ENCODE peak calls at places on chromosomes 1 and 21, in four cellular contexts. R is cardiac fibroblast, V is AG10803, L is GM06990. J is an unnamed sample.

GRCh38 chr21:37425684-37426083 is 59.1 kb downstream of the DYRK1A start:
- DNase-seq in R (no peak), V (no peak), L (no peak), J (no peak)

GRCh38 chr1:23557471-23558124 is 1.7 kb downstream of the ID3 start:
- DNase-seq in R (peak; percentile 44), V (no peak), L (no peak), J (no peak)

GRCh38 chr1:28139033-28139712 is 37.3 kb downstream of the PTAFR start:
- DNase-seq in R (peak; percentile 93), V (peak; percentile 74), L (no peak), J (no peak)

GRCh38 chr1:2322593-2323295 is 68.6 kb downstream of the MORN1 start:
- DNase-seq in R (no peak), V (peak; percentile 74), L (no peak), J (no peak)

GRCh38 chr1:167439301-167439988 is 78.9 kb downstream of the CD247 start:
- DNase-seq in R (peak; percentile 56), V (no peak), L (peak; percentile 59), J (no peak)

GRCh38 chr1:27970401-27970800 is 10.6 kb downstream of the XKR8 start:
- DNase-seq in R (peak; percentile 86), V (peak; percentile 89), L (no peak), J (no peak)

GRCh38 chr21:14881863-14882262 is 182.9 kb downstream of the NRIP1 start:
- DNase-seq in R (no peak), V (no peak), L (no peak), J (no peak)

GRCh38 chr1:203557390-203557789 is 63.4 kb downstream of the OPTC start:
- DNase-seq in R (peak; percentile 63), V (peak; percentile 91), L (no peak), J (no peak)

GRCh38 chr1:71276466-71276865 is 195.6 kb upstream of the ZRANB2 start:
- DNase-seq in R (peak; percentile 11), V (no peak), L (no peak), J (no peak)

GRCh38 chr1:226489718-226490440 is 58.7 kb upstream of the STUM start:
- DNase-seq in R (no peak), V (no peak), L (no peak), J (no peak)

GRCh38 chr1:53888716-53889115 is 881 bp downstream of the YIPF1 start:
- DNase-seq in R (no peak), V (no peak), L (no peak), J (no peak)

GRCh38 chr1:234529661-234530237 is 50.8 kb upstream of the TARBP1 start:
- DNase-seq in R (no peak), V (peak; percentile 45), L (no peak), J (no peak)

GRCh38 chr1:205670611-205671430 is 9.5 kb downstream of the SLC45A3 start:
- DNase-seq in R (no peak), V (no peak), L (no peak), J (no peak)

GRCh38 chr1:59058681-59059441 is 238.0 kb upstream of the FGGY start:
- DNase-seq in R (no peak), V (no peak), L (no peak), J (no peak)

GRCh38 chr1:37403166-37403565 is 71.2 kb upstream of the ZC3H12A start:
- DNase-seq in R (no peak), V (no peak), L (no peak), J (no peak)

GRCh38 chr1:242187171-242187570 is 188.3 kb upstream of the MAP1LC3C start:
- DNase-seq in R (no peak), V (no peak), L (no peak), J (no peak)

GRCh38 chr1:2534315-2534714 is 4.3 kb upstream of the HES5 start:
- DNase-seq in R (no peak), V (no peak), L (no peak), J (no peak)

GRCh38 chr1:116951175-116951935 is 41.6 kb downstream of the PTGFRN start:
- DNase-seq in R (peak; percentile 87), V (peak; percentile 73), L (no peak), J (no peak)

GRCh38 chr21:17793675-17794123 is 25.5 kb downstream of the C21orf91 start:
- DNase-seq in R (peak; percentile 62), V (peak; percentile 52), L (no peak), J (no peak)

GRCh38 chr1:16461681-16462080 is 21.2 kb downstream of the NECAP2 start:
- DNase-seq in R (no peak), V (no peak), L (no peak), J (no peak)

GRCh38 chr1:9401080-9401453 is 108.4 kb downstream of the SPSB1 start:
- DNase-seq in R (no peak), V (no peak), L (no peak), J (no peak)

GRCh38 chr1:64495878-64496277 is 25.9 kb downstream of the CACHD1 start:
- DNase-seq in R (no peak), V (no peak), L (no peak), J (peak; percentile 96)

GRCh38 chr21:29238967-29239289 is 59.8 kb upstream of the BACH1 start:
- DNase-seq in R (peak; percentile 61), V (peak; percentile 31), L (no peak), J (no peak)

GRCh38 chr1:27522860-27523665 is 33.1 kb upstream of the WASF2 start:
- DNase-seq in R (no peak), V (no peak), L (no peak), J (no peak)

GRCh38 chr21:15768045-15768601 is 38.3 kb downstream of the USP25 start:
- DNase-seq in R (no peak), V (no peak), L (no peak), J (no peak)

GRCh38 chr1:187262731-187263130 is 434.0 kb downstream of the PLA2G4A start:
- DNase-seq in R (no peak), V (no peak), L (no peak), J (no peak)

GRCh38 chr1:29490204-29490934 is 254.0 kb downstream of the PTPRU start:
- DNase-seq in R (no peak), V (no peak), L (no peak), J (no peak)

GRCh38 chr1:113488576-113489177 is 98.4 kb downstream of the MAGI3 start:
- DNase-seq in R (no peak), V (no peak), L (no peak), J (no peak)

GRCh38 chr1:163346326-163346870 is 24.6 kb downstream of the NUF2 start:
- DNase-seq in R (peak; percentile 50), V (no peak), L (no peak), J (no peak)

DNA sequence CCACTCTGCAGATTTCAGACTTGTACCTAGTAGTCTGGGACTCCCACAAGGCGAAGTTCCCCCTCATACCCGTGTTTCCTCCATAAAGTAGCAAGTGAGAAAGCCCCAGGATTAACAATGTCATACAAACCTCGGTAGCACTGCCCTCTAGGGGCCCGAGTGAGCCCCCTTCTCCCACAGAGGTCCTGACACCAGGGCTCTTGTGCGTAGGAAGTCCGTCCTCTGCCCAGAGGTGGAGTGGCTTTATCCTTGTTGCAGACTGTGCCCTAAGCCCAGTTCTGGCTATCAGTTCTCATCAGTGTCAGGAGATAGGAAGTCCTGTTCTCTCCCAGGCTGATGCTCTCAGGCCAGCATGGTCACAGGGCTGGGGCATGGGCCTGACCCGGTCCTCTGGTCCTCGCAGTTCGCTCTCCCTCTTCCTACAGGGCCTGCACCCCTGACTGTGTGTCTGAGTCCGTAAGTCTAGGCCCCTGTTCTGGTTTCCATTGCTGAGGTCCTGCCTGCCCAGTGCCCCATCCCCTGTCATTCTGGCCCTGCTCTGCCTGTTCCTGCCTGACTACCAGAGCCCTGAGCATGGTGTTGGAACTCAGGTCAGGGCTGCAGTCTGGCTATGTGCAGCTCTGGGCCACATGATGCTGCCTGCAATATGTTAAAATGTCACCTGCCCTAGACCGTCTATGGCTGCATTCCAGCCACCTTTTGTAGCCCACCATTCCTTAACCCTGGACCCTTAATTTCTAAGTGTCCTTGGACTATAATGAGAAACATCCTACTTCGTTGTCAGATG is 285.6 kb downstream of the ASTN1 start:
- DNase-seq in R (no peak), V (no peak), L (no peak), J (no peak)
- TF ChIP-seq CTCF in R (no peak), V (no peak), L (peak; percentile 33), J (no peak)

GRCh38 chr1:224411766-224412165 is 22.8 kb downstream of the WDR26 start:
- DNase-seq in R (no peak), V (peak; percentile 13), L (no peak), J (no peak)
- H3K4me3 ChIP-seq in R (no peak overlapping the region), V (no peak overlapping the region), L (no peak overlapping the region), J (no peak overlapping the region)

GRCh38 chr1:89405275-89405929 is 41.5 kb downstream of the GBP6 start:
- DNase-seq in R (no peak), V (no peak), L (no peak), J (no peak)
- TF ChIP-seq CTCF in R (no peak), V (no peak), L (no peak), J (no peak)

DNA sequence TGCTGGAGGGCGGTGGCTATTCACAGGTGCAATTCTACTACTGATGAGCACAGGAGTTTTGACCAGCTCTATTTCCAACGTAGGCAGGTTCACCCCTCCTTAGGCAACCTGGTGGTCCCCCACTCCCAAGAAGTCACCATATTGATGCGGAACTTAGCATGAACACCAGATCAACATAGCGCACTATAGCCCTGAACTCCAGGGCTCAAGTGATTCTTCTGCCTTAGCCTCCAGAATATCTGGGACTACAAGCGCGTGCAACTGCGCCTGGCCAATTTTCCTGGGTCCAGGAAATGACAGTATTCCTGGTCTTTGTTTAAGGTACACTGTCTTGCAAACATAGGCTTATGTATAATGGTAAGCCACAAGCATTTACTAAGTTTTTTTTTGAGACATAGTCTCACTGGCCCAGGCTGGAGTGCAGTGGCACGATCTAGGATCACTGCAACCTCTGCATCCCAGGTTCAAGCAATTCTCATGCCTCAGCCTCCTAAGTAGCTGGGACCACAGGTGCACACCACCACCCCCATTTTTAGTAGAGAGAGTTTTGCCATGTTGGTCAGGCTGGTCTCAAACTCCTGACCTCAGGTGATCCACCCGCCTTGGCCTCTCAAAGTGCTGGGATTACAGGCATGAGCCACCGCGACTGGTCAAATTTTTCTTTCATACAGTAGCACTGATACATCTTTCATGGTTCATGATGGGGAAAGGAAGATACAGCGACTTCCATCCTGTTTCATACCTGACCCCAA is 12.6 kb downstream of the MCL1 start:
- DNase-seq in R (no peak), V (no peak), L (no peak), J (no peak)
- H3K4me3 ChIP-seq in R (no peak overlapping the region), V (no peak overlapping the region), L (peak overlapping the region; percentile 22), J (peak overlapping the region; percentile 31)

DNA sequence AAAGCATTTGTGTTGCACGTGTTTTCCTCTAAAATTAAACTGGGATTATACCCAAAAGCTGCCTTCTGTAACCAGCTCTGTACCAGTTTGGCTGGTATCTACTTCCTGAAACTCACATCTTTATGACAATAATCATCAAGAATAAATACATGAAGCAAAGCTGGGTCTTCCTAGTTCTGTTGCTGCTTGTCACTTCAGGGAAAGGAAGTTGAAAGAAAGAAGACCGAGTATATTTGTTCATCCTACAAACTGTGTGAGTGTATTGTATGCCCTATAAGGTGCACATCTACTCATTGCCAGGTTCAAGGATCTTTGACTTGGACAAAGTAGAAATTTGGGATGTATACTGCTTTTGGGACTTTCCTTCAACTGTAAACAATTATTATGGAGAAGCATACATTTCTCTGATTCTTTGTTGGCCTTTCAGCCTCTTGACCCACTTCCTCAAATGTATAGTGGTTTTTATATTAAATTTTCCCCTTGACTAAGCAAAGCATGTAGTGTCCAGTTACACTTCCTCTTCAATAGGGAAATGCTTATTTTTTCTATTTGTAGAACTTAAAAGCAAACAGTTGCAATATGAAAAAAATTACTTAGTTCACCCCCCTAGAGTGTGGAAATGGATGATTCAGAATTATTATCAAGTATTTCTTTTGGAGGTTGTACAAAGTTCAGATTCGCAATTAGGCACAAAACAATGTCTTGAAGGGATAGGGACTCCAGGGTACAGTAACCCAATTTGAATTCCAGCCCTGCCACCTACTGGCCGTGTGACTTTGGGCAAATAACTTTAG is 28.9 kb upstream of the IFNGR2 start:
- DNase-seq in R (peak; percentile 77), V (peak; percentile 64), L (no peak), J (peak; percentile 35)
- TF ChIP-seq CTCF in R (peak; percentile 67), V (peak; percentile 70), L (peak; percentile 77), J (peak; percentile 73)

J was measured in LNCaP clone FGC.